ENCODE peak calls at places on chromosomes 16 and 17, in seven cellular contexts. One of them, this sample, is unnamed.

GRCh38 chr16:17345043-17345442 is 125.7 kb downstream of the XYLT1 start:
- DNase-seq in substantia nigra: no peak
- DNase-seq in NCI-H460: no peak
- DNase-seq in neuronal stem cell: no peak
- DNase-seq in adrenal gland: no peak
- DNase-seq in MCF 10A: no peak
- DNase-seq in epithelial cell of esophagus: no peak
- DNase-seq in this sample: no peak

GRCh38 chr17:22507823-22508222 is 815.5 kb downstream of the KCNJ18 start:
- DNase-seq in NCI-H460: no peak
- DNase-seq in epithelial cell of esophagus: no peak
- DNase-seq in substantia nigra: no peak
- DNase-seq in adrenal gland: no peak
- DNase-seq in MCF 10A: no peak
- DNase-seq in neuronal stem cell: no peak
- DNase-seq in this sample: no peak

GRCh38 chr17:53607475-53607874 is 215.3 kb upstream of the KIF2B start:
- DNase-seq in MCF 10A: no peak
- DNase-seq in adrenal gland: no peak
- DNase-seq in NCI-H460: no peak
- DNase-seq in substantia nigra: no peak
- DNase-seq in epithelial cell of esophagus: no peak
- DNase-seq in neuronal stem cell: no peak
- DNase-seq in this sample: no peak

GRCh38 chr17:31672161-31672819 is 186.8 kb downstream of the COPRS start:
- DNase-seq in neuronal stem cell: no peak
- DNase-seq in adrenal gland: no peak
- DNase-seq in NCI-H460: no peak
- DNase-seq in MCF 10A: no peak
- DNase-seq in substantia nigra: no peak
- DNase-seq in epithelial cell of esophagus: no peak
- DNase-seq in this sample: no peak

GRCh38 chr17:2040942-2041560 is 771 bp upstream of the OVCA2 start:
- DNase-seq in adrenal gland: peak; percentile 83
- DNase-seq in MCF 10A: no peak
- DNase-seq in NCI-H460: no peak
- DNase-seq in neuronal stem cell: no peak
- DNase-seq in epithelial cell of esophagus: no peak
- DNase-seq in substantia nigra: no peak
- DNase-seq in this sample: no peak

GRCh38 chr17:79214940-79215604 is 140.4 kb downstream of the ENGASE start:
- DNase-seq in NCI-H460: no peak
- DNase-seq in adrenal gland: no peak
- DNase-seq in epithelial cell of esophagus: no peak
- DNase-seq in substantia nigra: no peak
- DNase-seq in neuronal stem cell: no peak
- DNase-seq in MCF 10A: no peak
- DNase-seq in this sample: no peak

GRCh38 chr16:11698271-11698689 is 30.0 kb downstream of the SNN start:
- DNase-seq in substantia nigra: no peak
- DNase-seq in adrenal gland: peak; percentile 68
- DNase-seq in neuronal stem cell: no peak
- DNase-seq in NCI-H460: no peak
- DNase-seq in epithelial cell of esophagus: peak; percentile 71
- DNase-seq in MCF 10A: peak; percentile 19
- DNase-seq in this sample: no peak

GRCh38 chr17:58121925-58122324 is 26.3 kb upstream of the OR4D1 start:
- DNase-seq in MCF 10A: peak; percentile 57
- DNase-seq in substantia nigra: no peak
- DNase-seq in neuronal stem cell: no peak
- DNase-seq in epithelial cell of esophagus: peak; percentile 43
- DNase-seq in adrenal gland: no peak
- DNase-seq in NCI-H460: peak; percentile 21
- DNase-seq in this sample: peak; percentile 44

GRCh38 chr16:719815-720506 is 985 bp upstream of the ANTKMT start:
- DNase-seq in NCI-H460: no peak
- DNase-seq in adrenal gland: no peak
- DNase-seq in epithelial cell of esophagus: peak; percentile 66
- DNase-seq in substantia nigra: no peak
- DNase-seq in MCF 10A: peak; percentile 44
- DNase-seq in neuronal stem cell: no peak
- DNase-seq in this sample: no peak

GRCh38 chr17:66647391-66647983 is 187.4 kb upstream of the CACNG5 start:
- DNase-seq in epithelial cell of esophagus: no peak
- DNase-seq in adrenal gland: no peak
- DNase-seq in NCI-H460: no peak
- DNase-seq in MCF 10A: no peak
- DNase-seq in neuronal stem cell: no peak
- DNase-seq in substantia nigra: no peak
- DNase-seq in this sample: no peak

GRCh38 chr16:5595849-5596248 is 498.3 kb upstream of the EEF2KMT start:
- DNase-seq in neuronal stem cell: no peak
- DNase-seq in substantia nigra: no peak
- DNase-seq in epithelial cell of esophagus: no peak
- DNase-seq in MCF 10A: no peak
- DNase-seq in adrenal gland: no peak
- DNase-seq in NCI-H460: no peak
- DNase-seq in this sample: no peak

GRCh38 chr16:1181715-1182671 is 29.1 kb downstream of the CACNA1H start:
- DNase-seq in MCF 10A: no peak
- DNase-seq in epithelial cell of esophagus: no peak
- DNase-seq in NCI-H460: no peak
- DNase-seq in neuronal stem cell: no peak
- DNase-seq in substantia nigra: peak; percentile 3
- DNase-seq in adrenal gland: peak; percentile 87
- DNase-seq in this sample: peak; percentile 68

GRCh38 chr17:37744961-37745800 is at the start of gene HNF1B:
- DNase-seq in adrenal gland: no peak
- DNase-seq in MCF 10A: no peak
- DNase-seq in substantia nigra: no peak
- DNase-seq in NCI-H460: no peak
- DNase-seq in neuronal stem cell: no peak
- DNase-seq in epithelial cell of esophagus: no peak
- DNase-seq in this sample: no peak

GRCh38 chr17:72614871-72615626 is 477.4 kb downstream of the SLC39A11 start:
- DNase-seq in adrenal gland: no peak
- DNase-seq in substantia nigra: peak; percentile 83
- DNase-seq in NCI-H460: no peak
- DNase-seq in epithelial cell of esophagus: peak; percentile 57
- DNase-seq in MCF 10A: no peak
- DNase-seq in neuronal stem cell: peak; percentile 18
- DNase-seq in this sample: peak; percentile 95

GRCh38 chr17:53039981-53040380 is 782.7 kb upstream of the KIF2B start:
- DNase-seq in NCI-H460: no peak
- DNase-seq in neuronal stem cell: no peak
- DNase-seq in MCF 10A: no peak
- DNase-seq in epithelial cell of esophagus: no peak
- DNase-seq in substantia nigra: no peak
- DNase-seq in adrenal gland: no peak
- DNase-seq in this sample: no peak

GRCh38 chr17:18187816-18188761 is 4.5 kb downstream of the ALKBH5 start:
- DNase-seq in NCI-H460: no peak
- DNase-seq in substantia nigra: peak; percentile 48
- DNase-seq in epithelial cell of esophagus: peak; percentile 60
- DNase-seq in neuronal stem cell: no peak
- DNase-seq in MCF 10A: no peak
- DNase-seq in adrenal gland: peak; percentile 69
- DNase-seq in this sample: peak; percentile 74

GRCh38 chr17:4501295-4501949 is 2.7 kb downstream of the SPNS2 start:
- DNase-seq in epithelial cell of esophagus: no peak
- DNase-seq in substantia nigra: no peak
- DNase-seq in NCI-H460: no peak
- DNase-seq in MCF 10A: no peak
- DNase-seq in adrenal gland: no peak
- DNase-seq in neuronal stem cell: no peak
- DNase-seq in this sample: no peak

GRCh38 chr17:81524063-81524864 is 3.9 kb upstream of the FSCN2 start:
- DNase-seq in epithelial cell of esophagus: no peak
- DNase-seq in neuronal stem cell: no peak
- DNase-seq in MCF 10A: no peak
- DNase-seq in substantia nigra: no peak
- DNase-seq in NCI-H460: no peak
- DNase-seq in adrenal gland: no peak
- DNase-seq in this sample: no peak

GRCh38 chr17:82754297-82755208 is 2.7 kb downstream of the TBCD start:
- DNase-seq in epithelial cell of esophagus: peak; percentile 84
- DNase-seq in MCF 10A: peak; percentile 49
- DNase-seq in adrenal gland: no peak
- DNase-seq in neuronal stem cell: peak; percentile 46
- DNase-seq in NCI-H460: no peak
- DNase-seq in substantia nigra: no peak
- DNase-seq in this sample: peak; percentile 37

GRCh38 chr17:40547079-40547784 is 18.0 kb downstream of the CCR7 start:
- DNase-seq in neuronal stem cell: no peak
- DNase-seq in adrenal gland: peak; percentile 12
- DNase-seq in substantia nigra: no peak
- DNase-seq in NCI-H460: no peak
- DNase-seq in MCF 10A: peak; percentile 92
- DNase-seq in epithelial cell of esophagus: peak; percentile 97
- DNase-seq in this sample: peak; percentile 97

GRCh38 chr17:77966476-77966875 is 8.0 kb downstream of the TNRC6C start:
- DNase-seq in NCI-H460: no peak
- DNase-seq in epithelial cell of esophagus: no peak
- DNase-seq in adrenal gland: no peak
- DNase-seq in substantia nigra: no peak
- DNase-seq in MCF 10A: no peak
- DNase-seq in neuronal stem cell: no peak
- DNase-seq in this sample: no peak

GRCh38 chr17:74042744-74043486 is 160.6 kb upstream of the RPL38 start:
- DNase-seq in MCF 10A: peak; percentile 93
- DNase-seq in neuronal stem cell: no peak
- DNase-seq in adrenal gland: peak; percentile 83
- DNase-seq in substantia nigra: peak; percentile 55
- DNase-seq in NCI-H460: peak; percentile 26
- DNase-seq in epithelial cell of esophagus: peak; percentile 46
- DNase-seq in this sample: peak; percentile 19

GRCh38 chr17:10082795-10083194 is 115.6 kb downstream of the GAS7 start:
- DNase-seq in epithelial cell of esophagus: no peak
- DNase-seq in MCF 10A: no peak
- DNase-seq in adrenal gland: no peak
- DNase-seq in substantia nigra: no peak
- DNase-seq in neuronal stem cell: no peak
- DNase-seq in NCI-H460: no peak
- DNase-seq in this sample: no peak

GRCh38 chr17:35866356-35866950 is 2.2 kb downstream of the HEATR9 start:
- DNase-seq in neuronal stem cell: no peak
- DNase-seq in NCI-H460: no peak
- DNase-seq in epithelial cell of esophagus: no peak
- DNase-seq in adrenal gland: peak; percentile 58
- DNase-seq in MCF 10A: peak; percentile 30
- DNase-seq in substantia nigra: no peak
- DNase-seq in this sample: peak; percentile 26

GRCh38 chr16:648786-649589 is at the start of gene WDR90:
- DNase-seq in MCF 10A: peak; percentile 91
- DNase-seq in neuronal stem cell: peak; percentile 86
- DNase-seq in adrenal gland: peak; percentile 93
- DNase-seq in substantia nigra: peak; percentile 87
- DNase-seq in NCI-H460: peak; percentile 89
- DNase-seq in epithelial cell of esophagus: peak; percentile 94
- DNase-seq in this sample: peak; percentile 85

GRCh38 chr17:70913086-70913485 is 743.8 kb downstream of the KCNJ2 start:
- DNase-seq in substantia nigra: no peak
- DNase-seq in MCF 10A: peak; percentile 56
- DNase-seq in neuronal stem cell: no peak
- DNase-seq in NCI-H460: no peak
- DNase-seq in adrenal gland: no peak
- DNase-seq in epithelial cell of esophagus: no peak
- DNase-seq in this sample: peak; percentile 50

GRCh38 chr16:88064011-88064888 is 113.0 kb downstream of the BANP start:
- DNase-seq in MCF 10A: no peak
- DNase-seq in NCI-H460: no peak
- DNase-seq in neuronal stem cell: no peak
- DNase-seq in substantia nigra: no peak
- DNase-seq in epithelial cell of esophagus: no peak
- DNase-seq in adrenal gland: no peak
- DNase-seq in this sample: no peak

GRCh38 chr17:199806-200603 is 18.6 kb upstream of the DOC2B start:
- DNase-seq in MCF 10A: peak; percentile 8
- DNase-seq in adrenal gland: peak; percentile 59
- DNase-seq in epithelial cell of esophagus: no peak
- DNase-seq in NCI-H460: no peak
- DNase-seq in substantia nigra: no peak
- DNase-seq in neuronal stem cell: no peak
- DNase-seq in this sample: no peak

GRCh38 chr16:46948548-46949166 is 24.8 kb downstream of the DNAJA2 start:
- DNase-seq in epithelial cell of esophagus: no peak
- DNase-seq in MCF 10A: no peak
- DNase-seq in substantia nigra: no peak
- DNase-seq in adrenal gland: no peak
- DNase-seq in neuronal stem cell: no peak
- DNase-seq in NCI-H460: no peak
- DNase-seq in this sample: no peak

GRCh38 chr16:56047307-56048234 is 143.7 kb upstream of the GNAO1 start:
- DNase-seq in NCI-H460: no peak
- DNase-seq in MCF 10A: no peak
- DNase-seq in substantia nigra: peak; percentile 35
- DNase-seq in epithelial cell of esophagus: no peak
- DNase-seq in neuronal stem cell: no peak
- DNase-seq in adrenal gland: no peak
- DNase-seq in this sample: no peak

GRCh38 chr17:81885869-81886548 is 5.4 kb downstream of the ALYREF start:
- DNase-seq in substantia nigra: no peak
- DNase-seq in NCI-H460: no peak
- DNase-seq in MCF 10A: peak; percentile 84
- DNase-seq in neuronal stem cell: no peak
- DNase-seq in epithelial cell of esophagus: peak; percentile 77
- DNase-seq in adrenal gland: peak; percentile 94
- DNase-seq in this sample: peak; percentile 98

GRCh38 chr17:50817838-50818237 is 17.5 kb upstream of the WFIKKN2 start:
- DNase-seq in MCF 10A: peak; percentile 48
- DNase-seq in substantia nigra: no peak
- DNase-seq in neuronal stem cell: no peak
- DNase-seq in NCI-H460: no peak
- DNase-seq in epithelial cell of esophagus: peak; percentile 86
- DNase-seq in adrenal gland: no peak
- DNase-seq in this sample: no peak

GRCh38 chr16:20849587-20850390 is 43.5 kb downstream of the REXO5 start:
- DNase-seq in neuronal stem cell: peak; percentile 69
- DNase-seq in adrenal gland: peak; percentile 65
- DNase-seq in MCF 10A: peak; percentile 78
- DNase-seq in NCI-H460: peak; percentile 66
- DNase-seq in epithelial cell of esophagus: peak; percentile 70
- DNase-seq in substantia nigra: peak; percentile 32
- DNase-seq in this sample: peak; percentile 70

GRCh38 chr17:40598021-40598927 is 33.0 kb upstream of the CCR7 start:
- DNase-seq in epithelial cell of esophagus: no peak
- DNase-seq in NCI-H460: no peak
- DNase-seq in adrenal gland: no peak
- DNase-seq in neuronal stem cell: no peak
- DNase-seq in MCF 10A: no peak
- DNase-seq in substantia nigra: no peak
- DNase-seq in this sample: no peak

GRCh38 chr17:6755281-6755680 is 565 bp upstream of the XAF1 start:
- DNase-seq in MCF 10A: no peak
- DNase-seq in substantia nigra: no peak
- DNase-seq in NCI-H460: no peak
- DNase-seq in neuronal stem cell: no peak
- DNase-seq in epithelial cell of esophagus: no peak
- DNase-seq in adrenal gland: no peak
- DNase-seq in this sample: peak; percentile 21

GRCh38 chr17:44108440-44109311 is 14.8 kb downstream of the HDAC5 start:
- DNase-seq in adrenal gland: peak; percentile 98
- DNase-seq in NCI-H460: peak; percentile 22
- DNase-seq in epithelial cell of esophagus: no peak
- DNase-seq in neuronal stem cell: no peak
- DNase-seq in MCF 10A: peak; percentile 86
- DNase-seq in substantia nigra: peak; percentile 55
- DNase-seq in this sample: peak; percentile 92

GRCh38 chr17:34999456-34999855 is 19.1 kb downstream of the LIG3 start:
- DNase-seq in adrenal gland: no peak
- DNase-seq in MCF 10A: no peak
- DNase-seq in substantia nigra: no peak
- DNase-seq in NCI-H460: no peak
- DNase-seq in epithelial cell of esophagus: no peak
- DNase-seq in neuronal stem cell: no peak
- DNase-seq in this sample: no peak

GRCh38 chr16:87538594-87538993 is 45.8 kb upstream of the ZCCHC14 start:
- DNase-seq in neuronal stem cell: no peak
- DNase-seq in adrenal gland: no peak
- DNase-seq in epithelial cell of esophagus: no peak
- DNase-seq in NCI-H460: no peak
- DNase-seq in substantia nigra: no peak
- DNase-seq in MCF 10A: no peak
- DNase-seq in this sample: no peak

This sample was measured in LHCN-M2.